ENCODE peak calls at places on chromosomes 6 and 20, in six cellular contexts. B, W, N, Y, S and M are unnamed samples.

GRCh38 chr20:20463933-20464374 is 96.0 kb downstream of the INSM1 start:
- DNase-seq in B (no peak), W (no peak), N (no peak), Y (peak), S (no peak), M (no peak)

GRCh38 chr6:28124350-28124970 is at the start of gene ZSCAN16:
- DNase-seq in B (peak), W (peak), N (peak), Y (peak), S (peak), M (peak)

GRCh38 chr20:61556116-61556515 is 304.1 kb downstream of the CDH4 start:
- DNase-seq in B (no peak), W (no peak), N (peak), Y (no peak), S (no peak), M (no peak)

GRCh38 chr20:23165307-23165750 is 79.2 kb upstream of the CD93 start:
- DNase-seq in B (no peak), W (no peak), N (no peak), Y (no peak), S (peak), M (no peak)

GRCh38 chr6:84798257-84798656 is 33.9 kb upstream of the TBX18 start:
- DNase-seq in B (no peak), W (no peak), N (no peak), Y (no peak), S (no peak), M (no peak)

GRCh38 chr6:127120787-127121636 is 2.5 kb downstream of the RSPO3 start:
- DNase-seq in B (peak), W (peak), N (peak), Y (peak), S (peak), M (peak)

GRCh38 chr6:161544801-161545490 is 271.1 kb upstream of the AGPAT4 start:
- DNase-seq in B (no peak), W (no peak), N (no peak), Y (no peak), S (no peak), M (no peak)

GRCh38 chr20:35318502-35319157 is 26.4 kb upstream of the FAM83C start:
- DNase-seq in B (no peak), W (no peak), N (peak), Y (no peak), S (no peak), M (no peak)

GRCh38 chr6:20135677-20136268 is 76.5 kb downstream of the MBOAT1 start:
- DNase-seq in B (no peak), W (no peak), N (no peak), Y (no peak), S (no peak), M (no peak)

GRCh38 chr6:24997186-24997585 is 61.4 kb upstream of the RIPOR2 start:
- DNase-seq in B (no peak), W (no peak), N (no peak), Y (no peak), S (no peak), M (no peak)

GRCh38 chr6:24996145-24996836 is 60.5 kb upstream of the RIPOR2 start:
- DNase-seq in B (peak), W (no peak), N (no peak), Y (no peak), S (no peak), M (no peak)

GRCh38 chr6:24991748-24992467 is 56.1 kb upstream of the RIPOR2 start:
- DNase-seq in B (peak), W (no peak), N (peak), Y (peak), S (peak), M (no peak)

GRCh38 chr6:24995270-24995669 is 59.5 kb upstream of the RIPOR2 start:
- DNase-seq in B (no peak), W (no peak), N (no peak), Y (no peak), S (no peak), M (no peak)

DNA sequence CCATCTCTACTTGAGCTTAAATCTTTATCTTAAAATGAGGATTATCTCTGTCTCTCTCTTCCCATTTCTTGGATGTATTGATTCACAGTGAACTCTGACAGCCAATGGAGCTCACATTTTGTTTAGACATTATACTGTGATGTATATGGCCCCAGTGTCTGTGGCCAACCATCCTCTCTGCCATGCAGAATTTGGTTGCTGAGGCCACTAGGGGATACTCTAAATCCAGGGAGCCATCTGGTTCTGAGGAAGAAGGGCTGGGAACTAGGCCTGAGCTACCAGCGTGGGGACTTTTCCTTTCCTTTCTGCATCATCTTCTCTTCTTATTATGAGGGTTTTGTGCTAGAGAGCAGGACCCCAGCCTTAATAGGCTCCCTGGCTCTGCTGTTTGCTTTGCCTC is 59.1 kb upstream of the RIPOR2 start:
- DNase-seq in B (no peak), W (no peak), N (peak), Y (no peak), S (no peak), M (no peak)
- TF ChIP-seq CTCF in B (no peak), W (no peak), N (peak), Y (no peak), S (no peak), M (no peak)

DNA sequence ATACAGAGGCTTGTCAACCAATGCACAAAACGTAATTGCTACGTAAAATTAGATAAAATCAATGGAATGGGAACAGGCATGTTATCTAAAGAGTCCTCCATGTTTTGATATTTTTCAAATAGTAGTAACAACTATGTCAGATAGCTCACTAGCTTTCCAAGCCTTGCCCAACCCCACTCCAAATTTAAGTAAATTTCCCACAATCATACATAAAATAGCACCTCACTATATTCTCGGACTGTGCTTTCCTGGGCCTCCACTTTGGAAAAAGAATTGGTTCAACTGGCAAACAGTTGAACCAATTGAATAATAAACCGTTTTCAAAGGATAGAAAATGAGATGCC is 3.6 kb downstream of the HAO1 start:
- DNase-seq in B (no peak), W (no peak), N (no peak), Y (no peak), S (no peak), M (no peak)
- TF ChIP-seq CTCF in B (no peak), W (no peak), N (peak), Y (no peak), S (no peak), M (no peak)

DNA sequence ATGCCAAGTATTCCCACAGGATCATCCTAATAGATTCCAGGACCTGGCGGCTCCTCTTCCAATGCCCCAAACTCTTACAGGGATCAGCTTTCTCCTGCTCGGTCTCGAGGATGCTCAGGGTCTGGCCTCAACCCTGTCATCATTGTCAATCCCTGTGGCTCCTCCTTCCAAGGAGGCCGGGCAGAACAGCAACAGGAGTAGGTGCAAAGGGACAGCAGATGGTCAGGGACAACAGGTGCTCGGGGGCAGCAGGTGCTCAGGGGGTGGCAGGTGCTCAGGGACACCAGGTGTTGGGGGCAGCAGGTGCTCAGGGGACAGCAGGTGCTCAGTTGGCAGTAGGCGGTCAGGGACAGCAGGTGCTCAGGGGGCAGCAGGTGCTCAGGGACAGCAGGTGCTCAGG is 84.8 kb downstream of the TTLL2 start:
- DNase-seq in B (no peak), W (peak), N (no peak), Y (no peak), S (no peak), M (no peak)
- TF ChIP-seq CTCF in B (no peak), W (no peak), N (no peak), Y (no peak), S (no peak), M (no peak)

DNA sequence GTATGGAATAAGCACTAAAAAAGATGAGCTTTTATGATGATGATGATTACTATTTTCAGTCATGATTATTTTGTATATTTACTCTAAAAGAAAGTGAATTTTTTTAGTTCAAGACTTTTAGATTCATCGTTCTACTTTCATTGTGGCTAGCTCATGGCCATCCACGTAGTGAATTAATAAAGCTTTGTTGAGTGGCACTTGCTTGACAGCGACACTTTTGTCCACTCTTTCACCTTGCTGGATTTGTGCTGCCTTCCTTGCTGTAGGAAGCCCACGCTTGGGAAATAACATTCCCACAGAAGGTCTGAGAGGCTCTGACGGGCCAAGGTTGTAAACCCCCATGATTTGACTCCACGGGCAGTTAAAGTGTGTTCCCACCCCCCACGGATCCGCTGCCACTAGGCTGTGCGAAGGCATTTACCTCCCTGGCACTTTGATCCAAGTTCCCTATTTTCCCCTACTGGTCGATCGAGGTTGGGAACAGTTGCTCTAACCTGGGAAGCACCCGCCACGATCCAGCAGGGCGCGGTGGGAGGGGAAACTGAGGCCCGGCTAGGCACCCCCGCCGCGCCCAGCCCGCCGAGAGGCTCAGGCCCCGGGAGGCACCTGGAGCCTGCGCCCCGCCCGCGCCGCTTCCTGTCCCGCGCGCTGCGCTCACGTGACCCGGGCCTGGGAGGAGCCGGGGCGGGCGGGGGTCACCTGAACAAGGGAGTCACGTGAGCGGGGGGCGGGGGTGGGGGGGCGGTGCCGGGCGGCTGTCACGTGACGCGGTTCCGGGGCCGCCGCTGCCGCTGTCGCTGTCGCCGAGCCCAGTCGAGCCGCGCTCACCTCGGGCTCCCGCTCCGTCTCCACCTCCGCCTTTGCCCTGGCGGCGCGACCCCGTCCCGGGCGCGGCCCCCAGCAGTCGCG is at the start of gene IGF2R:
- DNase-seq in B (peak), W (peak), N (peak), Y (peak), S (peak), M (peak)
- TF ChIP-seq CTCF in B (no peak), W (no peak), N (peak), Y (no peak), S (peak), M (peak)

GRCh38 chr6:99613398-99613704 is 6.7 kb downstream of the PRDM13 start:
- DNase-seq in B (peak), W (no peak), N (no peak), Y (peak), S (peak), M (no peak)
- TF ChIP-seq CTCF in B (no peak), W (peak), N (peak), Y (peak), S (peak), M (peak)

GRCh38 chr20:44521484-44522481 is at the start of gene SERINC3:
- DNase-seq in B (peak), W (peak), N (peak), Y (peak), S (peak), M (peak)
- TF ChIP-seq CTCF in B (peak), W (no peak), N (no peak), Y (no peak), S (no peak), M (no peak)

GRCh38 chr20:235891-236290 is 8.8 kb downstream of the DEFB129 start:
- DNase-seq in B (no peak), W (no peak), N (peak), Y (no peak), S (no peak), M (no peak)
- TF ChIP-seq CTCF in B (no peak), W (peak), N (peak), Y (no peak), S (no peak), M (no peak)

GRCh38 chr6:17091122-17091521 is 10.7 kb upstream of the STMND1 start:
- DNase-seq in B (no peak), W (no peak), N (no peak), Y (no peak), S (no peak), M (no peak)

GRCh38 chr6:17098007-17098406 is 3.8 kb upstream of the STMND1 start:
- DNase-seq in B (no peak), W (no peak), N (no peak), Y (no peak), S (no peak), M (no peak)

GRCh38 chr6:17096076-17096475 is 5.8 kb upstream of the STMND1 start:
- DNase-seq in B (no peak), W (no peak), N (no peak), Y (no peak), S (no peak), M (no peak)

GRCh38 chr6:17096657-17097056 is 5.2 kb upstream of the STMND1 start:
- DNase-seq in B (no peak), W (no peak), N (no peak), Y (no peak), S (no peak), M (no peak)

DNA sequence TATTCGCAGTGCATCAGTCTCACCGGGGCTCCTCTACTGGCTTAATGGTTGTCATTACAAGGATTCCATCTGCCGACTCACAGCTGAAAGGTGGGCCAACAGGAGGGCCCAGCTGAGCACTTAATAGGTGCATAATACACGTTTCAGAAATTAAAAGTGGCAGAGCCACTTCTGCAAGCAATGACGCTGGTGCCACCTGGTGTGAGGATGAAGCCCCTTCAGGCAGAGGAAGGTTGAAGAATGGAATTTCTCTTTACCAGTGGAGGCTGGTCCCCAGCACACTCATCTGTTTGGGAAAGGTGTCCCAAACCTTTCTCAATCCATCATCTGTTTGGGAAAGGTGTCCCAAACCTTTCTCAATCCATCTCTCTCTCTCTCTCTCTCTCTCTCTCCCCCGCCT is 8.2 kb upstream of the STMND1 start:
- DNase-seq in B (no peak), W (no peak), N (no peak), Y (no peak), S (no peak), M (no peak)
- TF ChIP-seq CTCF in B (no peak), W (no peak), N (peak), Y (no peak), S (peak), M (peak)

DNA sequence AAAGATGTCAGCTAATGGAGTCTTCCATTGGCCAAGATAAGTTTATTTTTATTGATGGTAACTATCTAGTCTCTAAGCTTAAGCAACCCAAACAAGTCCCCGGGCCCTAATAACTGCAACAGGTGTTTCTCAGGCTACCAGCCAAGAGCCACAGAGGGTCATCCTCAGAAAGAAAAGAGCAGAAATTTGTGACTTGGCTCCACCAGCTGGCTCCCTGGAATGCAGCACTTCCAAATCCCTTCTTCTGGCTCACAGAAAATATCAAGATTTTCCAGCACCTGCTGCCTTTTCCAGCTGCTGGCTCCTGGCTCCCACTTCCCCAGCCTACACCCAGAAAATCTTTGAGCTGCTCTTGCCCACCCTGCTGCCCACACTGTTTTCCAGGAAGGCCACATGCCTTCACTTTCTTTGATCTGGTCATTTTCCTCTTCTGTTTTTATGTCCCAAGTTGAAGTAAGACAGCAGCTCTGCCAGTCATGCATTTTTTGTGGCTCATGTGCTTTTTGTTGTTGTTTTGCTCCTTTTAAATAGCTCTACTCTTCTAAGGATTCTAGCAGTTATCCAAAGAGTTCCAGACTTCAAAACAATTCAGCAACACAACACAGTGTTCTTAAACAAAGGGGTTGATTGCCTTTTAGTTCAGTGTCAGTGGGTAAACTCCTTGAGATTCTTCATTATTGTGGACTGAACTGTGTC is 151.0 kb upstream of the SMLR1 start:
- DNase-seq in B (no peak), W (no peak), N (peak), Y (no peak), S (no peak), M (no peak)
- TF ChIP-seq CTCF in B (no peak), W (no peak), N (no peak), Y (no peak), S (no peak), M (no peak)

DNA sequence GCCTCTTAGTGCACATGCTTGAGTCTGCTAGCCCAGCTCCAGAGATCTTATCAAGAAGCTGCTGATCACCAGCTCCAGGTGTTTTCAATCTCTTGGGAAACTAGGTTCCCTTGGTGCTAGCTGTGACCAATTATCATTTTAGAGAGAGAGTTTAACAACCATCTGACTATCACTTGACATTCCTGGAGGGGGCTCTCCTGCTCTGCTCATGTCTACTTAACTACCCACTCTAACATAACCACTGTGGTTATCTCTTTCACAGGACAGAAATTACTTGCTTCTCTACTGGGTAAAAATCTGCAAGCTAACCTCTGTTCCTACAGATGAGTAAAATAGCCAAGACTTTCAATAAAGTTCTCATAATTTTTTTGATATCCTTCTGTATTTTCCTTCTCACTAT is 823.4 kb upstream of the GJE1 start:
- DNase-seq in B (no peak), W (no peak), N (no peak), Y (no peak), S (no peak), M (no peak)
- TF ChIP-seq CTCF in B (no peak), W (no peak), N (peak), Y (no peak), S (no peak), M (no peak)